ENCODE peak calls at places on chromosomes 11 and 22, in six cellular contexts. V is activated CD4-positive, alpha-beta T cell treated with anti-CD3 and anti-CD28 coated beads, Interleukin-2, amount 50 U/mL, for 4 hours; S is NCI-H226; Q is memory B cell; O is astrocyte; G is HTR-8/SVneo. T is an unnamed sample.

GRCh38 chr11:66891849-66892660 is 35.2 kb downstream of the LRFN4 start:
- DNase-seq in G (peak), S (peak), V (peak), Q (no peak), O (peak), T (no peak)

GRCh38 chr22:28116261-28116673 is 197.2 kb upstream of the PITPNB start:
- DNase-seq in S (peak), G (peak), Q (no peak), V (no peak), O (peak), T (peak)

GRCh38 chr11:8959546-8960166 is 4.6 kb downstream of the TMEM9B start:
- DNase-seq in O (peak), G (peak), V (no peak), Q (no peak), S (peak), T (no peak)

GRCh38 chr22:44573451-44573850 is 75.4 kb upstream of the RTL6 start:
- DNase-seq in V (no peak), G (no peak), Q (no peak), O (no peak), S (no peak), T (no peak)

GRCh38 chr11:59171508-59172322 is at the start of gene DTX4:
- DNase-seq in G (peak), Q (peak), V (peak), S (peak), O (peak), T (peak)

GRCh38 chr11:133961890-133962289 is 5.1 kb upstream of the IGSF9B start:
- DNase-seq in Q (no peak), S (no peak), O (no peak), G (no peak), V (no peak), T (no peak)

GRCh38 chr11:94218372-94218771 is 86.0 kb upstream of the IZUMO1R start:
- DNase-seq in V (no peak), S (no peak), G (no peak), O (no peak), Q (no peak), T (no peak)

GRCh38 chr22:48804811-48805301 is 1022.8 kb downstream of the BRD1 start:
- DNase-seq in G (no peak), V (no peak), O (no peak), S (no peak), Q (no peak), T (no peak)

GRCh38 chr11:131498631-131499053 is 128.2 kb downstream of the NTM start:
- DNase-seq in Q (no peak), V (no peak), S (no peak), G (no peak), O (no peak), T (no peak)

GRCh38 chr22:19815093-19815822 is 39.4 kb downstream of the GNB1L start:
- DNase-seq in G (no peak), S (peak), Q (no peak), V (no peak), O (no peak), T (no peak)

GRCh38 chr22:32396746-32397145 is 15.3 kb downstream of the RTCB start:
- DNase-seq in Q (no peak), G (no peak), V (no peak), S (no peak), O (no peak), T (no peak)

GRCh38 chr11:88231894-88232482 is 56.7 kb upstream of the RAB38 start:
- DNase-seq in Q (peak), S (peak), O (peak), G (peak), V (no peak), T (no peak)

GRCh38 chr11:64444838-64445441 is 86.0 kb downstream of the RPS6KA4 start:
- DNase-seq in O (peak), S (peak), Q (no peak), V (no peak), G (peak), T (no peak)

GRCh38 chr11:4194889-4195288 is 100.3 kb downstream of the RRM1 start:
- DNase-seq in O (no peak), V (no peak), Q (no peak), S (no peak), G (no peak), T (no peak)

GRCh38 chr11:36492724-36493304 is 17.3 kb downstream of the TRAF6 start:
- DNase-seq in Q (peak), S (no peak), O (no peak), V (no peak), G (peak), T (no peak)

GRCh38 chr11:41282436-41282835 is 177.0 kb downstream of the LRRC4C start:
- DNase-seq in Q (no peak), O (peak), G (no peak), S (no peak), V (no peak), T (no peak)

GRCh38 chr11:37597776-37598175 is 999.7 kb upstream of the RAG2 start:
- DNase-seq in Q (no peak), O (no peak), G (no peak), S (no peak), V (no peak), T (no peak)